ENCODE peak calls at places on chromosomes 3 and 15, in four cellular contexts. One of them, this sample, is unnamed.

GRCh38 chr3:116264546-116265174 is 180.6 kb downstream of the LSAMP start:
- DNase-seq in dorsolateral prefrontal cortex: no peak
- DNase-seq in natural killer cell: no peak
- DNase-seq in SK-N-DZ: no peak
- DNase-seq in this sample: no peak

GRCh38 chr3:68162644-68163043 is 508.2 kb upstream of the SUCLG2 start:
- DNase-seq in SK-N-DZ: no peak
- DNase-seq in dorsolateral prefrontal cortex: no peak
- DNase-seq in natural killer cell: no peak
- DNase-seq in this sample: no peak

GRCh38 chr15:59531066-59531465 is 80.5 kb upstream of the GCNT3 start:
- DNase-seq in SK-N-DZ: no peak
- DNase-seq in natural killer cell: no peak
- DNase-seq in dorsolateral prefrontal cortex: no peak
- DNase-seq in this sample: no peak

GRCh38 chr15:70379134-70379533 is 281.4 kb upstream of the TLE3 start:
- DNase-seq in natural killer cell: no peak
- DNase-seq in dorsolateral prefrontal cortex: no peak
- DNase-seq in SK-N-DZ: no peak
- DNase-seq in this sample: no peak

GRCh38 chr3:134315286-134316106 is 58.8 kb downstream of the AMOTL2 start:
- DNase-seq in dorsolateral prefrontal cortex: peak
- DNase-seq in SK-N-DZ: no peak
- DNase-seq in natural killer cell: no peak
- DNase-seq in this sample: no peak

GRCh38 chr3:56119575-56120349 is 348.5 kb downstream of the ERC2 start:
- DNase-seq in dorsolateral prefrontal cortex: no peak
- DNase-seq in SK-N-DZ: no peak
- DNase-seq in natural killer cell: no peak
- DNase-seq in this sample: no peak

GRCh38 chr3:122101646-122102045 is 46.5 kb downstream of the CD86 start:
- DNase-seq in SK-N-DZ: peak
- DNase-seq in natural killer cell: no peak
- DNase-seq in dorsolateral prefrontal cortex: no peak
- DNase-seq in this sample: peak

GRCh38 chr3:45730409-45731154 is 41.4 kb downstream of the SACM1L start:
- DNase-seq in natural killer cell: no peak
- DNase-seq in dorsolateral prefrontal cortex: no peak
- DNase-seq in SK-N-DZ: no peak
- DNase-seq in this sample: no peak

GRCh38 chr3:49705390-49705960 is 14.0 kb downstream of the AMIGO3 start:
- DNase-seq in SK-N-DZ: no peak
- DNase-seq in dorsolateral prefrontal cortex: no peak
- DNase-seq in natural killer cell: no peak
- DNase-seq in this sample: no peak

GRCh38 chr3:151084893-151085226 is 604 bp upstream of the MED12L start:
- DNase-seq in natural killer cell: no peak
- DNase-seq in SK-N-DZ: no peak
- DNase-seq in dorsolateral prefrontal cortex: no peak
- DNase-seq in this sample: no peak

GRCh38 chr3:168312991-168313390 is 217.3 kb upstream of the GOLIM4 start:
- DNase-seq in dorsolateral prefrontal cortex: no peak
- DNase-seq in SK-N-DZ: peak
- DNase-seq in natural killer cell: no peak
- DNase-seq in this sample: no peak

GRCh38 chr3:73805435-73805834 is 180.7 kb upstream of the PDZRN3 start:
- DNase-seq in SK-N-DZ: no peak
- DNase-seq in dorsolateral prefrontal cortex: no peak
- DNase-seq in natural killer cell: no peak
- DNase-seq in this sample: no peak

GRCh38 chr15:70480196-70480856 is 283.0 kb downstream of the UACA start:
- DNase-seq in SK-N-DZ: no peak
- DNase-seq in natural killer cell: no peak
- DNase-seq in dorsolateral prefrontal cortex: no peak
- DNase-seq in this sample: no peak

GRCh38 chr3:174097686-174098085 is 700.1 kb downstream of the NLGN1 start:
- DNase-seq in dorsolateral prefrontal cortex: no peak
- DNase-seq in SK-N-DZ: no peak
- DNase-seq in natural killer cell: no peak
- DNase-seq in this sample: no peak

GRCh38 chr3:4332111-4332510 is 28.9 kb downstream of the SETMAR start:
- DNase-seq in SK-N-DZ: no peak
- DNase-seq in natural killer cell: no peak
- DNase-seq in dorsolateral prefrontal cortex: no peak
- DNase-seq in this sample: no peak

GRCh38 chr3:138862924-138863775 is 28.4 kb upstream of the PIK3CB start:
- DNase-seq in dorsolateral prefrontal cortex: peak
- DNase-seq in natural killer cell: no peak
- DNase-seq in SK-N-DZ: peak
- DNase-seq in this sample: no peak

GRCh38 chr3:16060358-16060852 is 114.1 kb upstream of the GALNT15 start:
- DNase-seq in dorsolateral prefrontal cortex: peak
- DNase-seq in natural killer cell: no peak
- DNase-seq in SK-N-DZ: no peak
- DNase-seq in this sample: no peak

GRCh38 chr3:134486577-134487041 is 752 bp downstream of the CEP63 start:
- DNase-seq in SK-N-DZ: peak
- DNase-seq in natural killer cell: no peak
- DNase-seq in dorsolateral prefrontal cortex: no peak
- DNase-seq in this sample: no peak

GRCh38 chr3:122245513-122246174 is 62.2 kb downstream of the CASR start:
- DNase-seq in dorsolateral prefrontal cortex: no peak
- DNase-seq in natural killer cell: no peak
- DNase-seq in SK-N-DZ: no peak
- DNase-seq in this sample: no peak

GRCh38 chr15:70627322-70627721 is 136.0 kb downstream of the UACA start:
- DNase-seq in natural killer cell: no peak
- DNase-seq in dorsolateral prefrontal cortex: no peak
- DNase-seq in SK-N-DZ: no peak
- DNase-seq in this sample: no peak

GRCh38 chr3:171088984-171089754 is 62.6 kb upstream of the SLC2A2 start:
- DNase-seq in SK-N-DZ: no peak
- DNase-seq in dorsolateral prefrontal cortex: no peak
- DNase-seq in natural killer cell: no peak
- DNase-seq in this sample: no peak

GRCh38 chr3:107269081-107269480 is 108.2 kb upstream of the CCDC54 start:
- DNase-seq in dorsolateral prefrontal cortex: no peak
- DNase-seq in natural killer cell: no peak
- DNase-seq in SK-N-DZ: no peak
- DNase-seq in this sample: no peak

GRCh38 chr3:184078851-184079250 is 18.0 kb upstream of the HTR3E start:
- DNase-seq in natural killer cell: no peak
- DNase-seq in dorsolateral prefrontal cortex: no peak
- DNase-seq in SK-N-DZ: no peak
- DNase-seq in this sample: no peak

GRCh38 chr15:31571676-31572075 is 245.0 kb downstream of the KLF13 start:
- DNase-seq in dorsolateral prefrontal cortex: no peak
- DNase-seq in SK-N-DZ: no peak
- DNase-seq in natural killer cell: no peak
- DNase-seq in this sample: no peak

GRCh38 chr15:99169769-99170311 is 65.0 kb downstream of the SYNM start:
- DNase-seq in SK-N-DZ: no peak
- DNase-seq in dorsolateral prefrontal cortex: no peak
- DNase-seq in natural killer cell: no peak
- DNase-seq in this sample: no peak

GRCh38 chr3:31762888-31763351 is 218.1 kb downstream of the OSBPL10 start:
- DNase-seq in dorsolateral prefrontal cortex: no peak
- DNase-seq in natural killer cell: no peak
- DNase-seq in SK-N-DZ: no peak
- DNase-seq in this sample: no peak

GRCh38 chr15:83200162-83200561 is 7.5 kb downstream of the HDGFL3 start:
- DNase-seq in SK-N-DZ: no peak
- DNase-seq in natural killer cell: no peak
- DNase-seq in dorsolateral prefrontal cortex: no peak
- DNase-seq in this sample: no peak

GRCh38 chr15:77504310-77504709 is 83.6 kb downstream of the HMG20A start:
- DNase-seq in SK-N-DZ: no peak
- DNase-seq in dorsolateral prefrontal cortex: peak
- DNase-seq in natural killer cell: no peak
- DNase-seq in this sample: no peak

GRCh38 chr3:86969500-86970189 is 21.3 kb downstream of the VGLL3 start:
- DNase-seq in natural killer cell: no peak
- DNase-seq in SK-N-DZ: no peak
- DNase-seq in dorsolateral prefrontal cortex: peak
- DNase-seq in this sample: peak

GRCh38 chr3:19901918-19902317 is 32.1 kb downstream of the EFHB start:
- DNase-seq in dorsolateral prefrontal cortex: no peak
- DNase-seq in natural killer cell: no peak
- DNase-seq in SK-N-DZ: no peak
- DNase-seq in this sample: peak

GRCh38 chr3:84724877-84725276 is 233.9 kb upstream of the CADM2 start:
- DNase-seq in SK-N-DZ: peak
- DNase-seq in natural killer cell: no peak
- DNase-seq in dorsolateral prefrontal cortex: no peak
- DNase-seq in this sample: peak